ENCODE peak calls at places on chromosomes 11 and 22, in seven cellular contexts. Q, O, T, F, N, X and U are unnamed samples.

GRCh38 chr22:20174785-20175596 is 24.1 kb upstream of the CCDC188 start:
- DNase-seq in Q (no peak), N (no peak), T (no peak), X (no peak), O (no peak), F (peak; percentile 9), U (no peak)

GRCh38 chr22:25845985-25846745 is 104.2 kb downstream of the MYO18B start:
- DNase-seq in N (no peak), X (no peak), F (no peak), Q (no peak), T (no peak), O (no peak), U (no peak)

GRCh38 chr11:70108250-70108649 is 30.1 kb downstream of the ANO1 start:
- DNase-seq in N (no peak), Q (peak; percentile 64), X (no peak), O (peak; percentile 38), F (peak; percentile 84), T (no peak), U (peak; percentile 76)

GRCh38 chr11:132126973-132127900 is 756.8 kb downstream of the NTM start:
- DNase-seq in N (peak; percentile 33), X (no peak), O (peak; percentile 68), F (peak; percentile 94), Q (peak; percentile 93), T (no peak), U (peak; percentile 74)

GRCh38 chr11:126462422-126462821 is 106.9 kb downstream of the ST3GAL4 start:
- DNase-seq in T (no peak), O (no peak), F (no peak), Q (no peak), X (no peak), N (no peak), U (no peak)

GRCh38 chr11:64447717-64448598 is 89.0 kb downstream of the RPS6KA4 start:
- DNase-seq in N (no peak), T (peak; percentile 68), X (no peak), Q (no peak), F (peak; percentile 7), O (no peak), U (no peak)

GRCh38 chr22:50114221-50114981 is 24.6 kb downstream of the MOV10L1 start:
- DNase-seq in Q (peak; percentile 75), T (peak; percentile 76), F (peak; percentile 83), O (peak; percentile 9), X (no peak), N (no peak), U (peak; percentile 37)

GRCh38 chr22:32854351-32854804 is 52.9 kb downstream of the TIMP3 start:
- DNase-seq in T (no peak), N (no peak), F (no peak), X (no peak), Q (no peak), O (no peak), U (no peak)

GRCh38 chr22:46969961-46970360 is 207.5 kb downstream of the TBC1D22A start:
- DNase-seq in X (no peak), O (no peak), F (no peak), N (no peak), T (no peak), Q (no peak), U (no peak)

GRCh38 chr11:124745270-124745834 is 5.6 kb downstream of the NRGN start:
- DNase-seq in N (no peak), F (no peak), Q (no peak), T (no peak), X (no peak), O (no peak), U (no peak)

GRCh38 chr11:76524919-76525318 is 80.1 kb downstream of the EMSY start:
- DNase-seq in X (no peak), N (no peak), T (no peak), O (no peak), Q (peak; percentile 59), F (peak; percentile 44), U (peak; percentile 61)

GRCh38 chr11:117456027-117456720 is 128.5 kb downstream of the CEP164 start:
- DNase-seq in Q (no peak), O (no peak), X (no peak), T (no peak), N (no peak), F (no peak), U (no peak)
- H3K4me3 ChIP-seq in Q (no peak overlapping the region), O (no peak overlapping the region), X (no peak overlapping the region), T (no peak overlapping the region), N (no peak overlapping the region), F (no peak overlapping the region), U (no peak overlapping the region)

GRCh38 chr11:1390603-1391164 is 950 bp downstream of the BRSK2 start:
- DNase-seq in N (no peak), T (no peak), O (no peak), F (peak; percentile 5), X (no peak), Q (no peak), U (no peak)

GRCh38 chr11:1388763-1389102 is 1.0 kb upstream of the BRSK2 start:
- DNase-seq in X (no peak), T (no peak), F (no peak), N (no peak), O (no peak), Q (no peak), U (no peak)

GRCh38 chr11:1389932-1390587 is at the start of gene BRSK2:
- DNase-seq in N (no peak), T (no peak), X (no peak), Q (no peak), F (no peak), O (no peak), U (no peak)

GRCh38 chr11:1387961-1388762 is 1.6 kb upstream of the BRSK2 start:
- DNase-seq in T (no peak), F (no peak), X (no peak), O (no peak), Q (no peak), N (peak; percentile 14), U (no peak)

DNA sequence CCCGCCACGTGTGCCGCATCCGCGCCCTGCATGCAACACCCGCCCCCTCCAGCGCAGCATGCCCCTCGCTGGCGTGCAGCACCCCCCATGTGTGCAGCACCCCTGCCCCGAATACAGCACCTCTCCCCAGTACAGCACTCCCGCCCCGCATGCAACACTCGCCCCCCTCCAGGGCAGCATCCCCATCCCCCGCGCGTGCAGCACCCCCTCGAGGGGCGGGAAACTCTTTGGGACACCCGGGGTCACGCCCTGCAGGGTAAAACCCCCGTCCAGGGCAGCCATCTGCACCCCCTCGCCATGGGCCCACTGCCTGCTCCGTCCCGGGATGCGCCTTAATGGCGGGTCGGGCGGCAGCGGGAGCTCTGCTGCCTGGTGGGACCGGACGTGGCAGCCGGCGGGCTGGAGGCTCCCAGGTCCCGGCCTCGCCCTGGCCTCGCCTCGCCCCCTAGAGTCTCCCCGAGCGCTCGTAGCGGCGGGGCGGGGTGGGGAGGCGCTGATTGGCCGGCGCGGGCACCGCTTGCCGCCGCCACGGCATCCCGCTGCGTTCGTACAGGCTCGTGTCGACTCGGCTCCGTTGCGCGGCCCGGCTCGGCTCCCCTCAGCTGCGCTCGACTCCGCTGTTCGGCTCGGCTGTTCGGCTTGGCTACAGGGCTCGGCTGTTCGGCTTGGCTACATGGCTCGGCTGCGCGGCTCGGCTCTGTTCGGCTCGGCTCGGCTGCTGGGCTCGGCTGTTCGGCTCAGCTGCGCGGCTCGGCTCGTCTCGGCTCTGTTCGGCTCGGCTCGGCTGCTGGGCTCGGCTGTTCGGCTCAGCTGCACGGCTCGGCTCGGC is 417 bp upstream of the BRSK2 start:
- DNase-seq in Q (peak; percentile 95), O (peak; percentile 55), X (peak; percentile 59), N (peak; percentile 83), F (peak; percentile 93), T (peak; percentile 98), U (peak; percentile 66)
- TF ChIP-seq CTCF in Q (no peak), O (peak; percentile 39), X (no peak), N (no peak), F (peak; percentile 27), T (peak; percentile 10), U (no peak)

GRCh38 chr11:14202263-14203173 is 156.5 kb downstream of the RRAS2 start:
- DNase-seq in X (no peak), T (no peak), O (no peak), Q (no peak), F (no peak), N (peak; percentile 68), U (no peak)
- H3K4me3 ChIP-seq in X (no peak overlapping the region), T (no peak overlapping the region), O (no peak overlapping the region), Q (no peak overlapping the region), F (no peak overlapping the region), N (peak overlapping the region; percentile 32), U (no peak overlapping the region)

DNA sequence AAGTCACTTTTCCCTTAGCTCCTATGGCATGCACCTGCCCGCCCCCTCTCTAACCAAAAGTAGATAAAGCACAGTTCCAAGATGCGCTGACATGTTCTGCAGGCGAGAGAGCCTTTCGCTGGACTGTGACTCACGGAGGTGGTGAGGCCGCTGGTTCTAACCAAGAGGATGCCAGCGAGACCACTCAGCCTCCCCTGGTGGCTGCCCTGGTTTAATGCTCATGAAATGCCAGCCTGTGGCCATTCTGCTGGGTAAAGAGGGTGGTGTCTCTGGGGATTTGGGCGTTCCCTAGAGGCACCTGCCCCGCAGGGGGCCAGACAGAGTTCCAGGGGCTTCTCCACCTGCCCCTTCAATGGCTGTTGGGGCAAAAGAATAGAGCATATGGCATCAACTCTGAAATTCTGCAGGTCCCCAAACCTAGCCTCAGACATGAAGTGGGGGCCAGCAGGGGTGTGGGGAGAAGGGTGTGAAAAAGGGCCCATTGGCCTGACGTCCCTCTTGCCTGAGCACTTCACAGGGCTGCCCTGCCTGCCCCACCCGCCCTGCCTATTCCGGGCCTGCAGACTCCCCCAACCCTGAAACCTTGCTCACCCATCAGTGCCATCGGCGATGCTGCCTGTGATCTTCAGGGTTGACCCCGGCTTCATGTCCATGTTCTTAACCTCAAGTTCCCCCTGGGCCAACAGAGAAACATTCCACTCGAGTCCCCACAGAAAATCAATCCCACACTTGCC is 8.5 kb downstream of the LGALS2 start:
- DNase-seq in O (no peak), F (peak; percentile 26), N (no peak), T (no peak), Q (peak; percentile 35), X (no peak), U (no peak)
- TF ChIP-seq CTCF in O (peak; percentile 13), F (peak; percentile 16), N (no peak), T (no peak), Q (peak; percentile 34), X (peak; percentile 55), U (peak; percentile 13)

GRCh38 chr11:32334822-32335221 is 100.5 kb downstream of the WT1 start:
- DNase-seq in F (no peak), X (no peak), T (no peak), Q (no peak), N (no peak), O (no peak), U (no peak)

GRCh38 chr11:32331098-32331497 is 104.2 kb downstream of the WT1 start:
- DNase-seq in T (no peak), X (no peak), F (no peak), Q (no peak), N (no peak), O (no peak), U (no peak)

GRCh38 chr11:32332990-32333334 is 102.4 kb downstream of the WT1 start:
- DNase-seq in Q (no peak), F (no peak), T (no peak), O (no peak), X (no peak), N (no peak), U (no peak)

GRCh38 chr11:32331792-32332191 is 103.5 kb downstream of the WT1 start:
- DNase-seq in N (no peak), F (no peak), X (no peak), O (no peak), T (no peak), Q (no peak), U (no peak)

GRCh38 chr11:32333335-32333991 is 101.9 kb downstream of the WT1 start:
- DNase-seq in N (no peak), O (no peak), X (no peak), T (peak; percentile 81), F (peak; percentile 24), Q (peak; percentile 45), U (no peak)
- H3K4me3 ChIP-seq in N (no peak overlapping the region), O (peak overlapping the region; percentile 50), X (peak overlapping the region; percentile 36), T (peak overlapping the region; percentile 50), F (peak overlapping the region; percentile 35), Q (peak overlapping the region; percentile 37), U (peak overlapping the region; percentile 39)